ENCODE peak calls at places on chromosomes 1 and 21, in eight cellular contexts. Y, H, C, V, K, T, Q and G are unnamed samples.

GRCh38 chr1:23868848-23869450 is 859 bp upstream of the FUCA1 start:
- DNase-seq in Y (no peak), H (no peak), C (peak; percentile 15), V (no peak), K (no peak), T (no peak), Q (no peak), G (no peak)

GRCh38 chr1:55214903-55215193 is 316 bp downstream of the USP24 start:
- DNase-seq in Y (no peak), H (peak; percentile 19), C (no peak), V (peak; percentile 67), K (peak; percentile 53), T (peak; percentile 50), Q (peak; percentile 30), G (no peak)

GRCh38 chr1:201624741-201625646 is 86.1 kb downstream of the NAV1 start:
- DNase-seq in Y (no peak), H (no peak), C (no peak), V (no peak), K (peak; percentile 98), T (peak; percentile 94), Q (no peak), G (peak; percentile 96)

GRCh38 chr1:150093805-150094204 is 26.2 kb downstream of the VPS45 start:
- DNase-seq in Y (no peak), H (no peak), C (no peak), V (no peak), K (no peak), T (no peak), Q (no peak), G (no peak)

GRCh38 chr1:23466423-23466989 is 17.5 kb downstream of the ASAP3 start:
- DNase-seq in Y (no peak), H (no peak), C (no peak), V (no peak), K (no peak), T (no peak), Q (no peak), G (no peak)

GRCh38 chr1:165659581-165659895 is 28.5 kb downstream of the MGST3 start:
- DNase-seq in Y (no peak), H (no peak), C (no peak), V (no peak), K (no peak), T (no peak), Q (no peak), G (no peak)

GRCh38 chr1:63703661-63704060 is 70.2 kb upstream of the ROR1 start:
- DNase-seq in Y (no peak), H (no peak), C (no peak), V (no peak), K (no peak), T (no peak), Q (no peak), G (no peak)

GRCh38 chr1:46603481-46603857 is 599 bp downstream of the MKNK1 start:
- DNase-seq in Y (no peak), H (no peak), C (no peak), V (no peak), K (no peak), T (no peak), Q (no peak), G (no peak)

GRCh38 chr1:181086926-181087325 is 1.6 kb upstream of the IER5 start:
- DNase-seq in Y (no peak), H (no peak), C (no peak), V (no peak), K (peak; percentile 63), T (peak; percentile 58), Q (no peak), G (no peak)

GRCh38 chr1:113984710-113985109 is 5.4 kb downstream of the OLFML3 start:
- DNase-seq in Y (no peak), H (no peak), C (no peak), V (no peak), K (no peak), T (no peak), Q (no peak), G (no peak)

GRCh38 chr21:26404288-26404687 is 168.8 kb downstream of the CYYR1 start:
- DNase-seq in Y (no peak), H (no peak), C (no peak), V (no peak), K (no peak), T (no peak), Q (no peak), G (no peak)

GRCh38 chr1:118999348-119000071 is 11.4 kb upstream of the TBX15 start:
- DNase-seq in Y (no peak), H (no peak), C (no peak), V (no peak), K (no peak), T (no peak), Q (no peak), G (no peak)

GRCh38 chr1:225762002-225762441 is 15.6 kb upstream of the SRP9 start:
- DNase-seq in Y (no peak), H (no peak), C (no peak), V (peak; percentile 45), K (no peak), T (no peak), Q (no peak), G (no peak)

GRCh38 chr1:243642936-243643335 is 207.1 kb downstream of the AKT3 start:
- DNase-seq in Y (no peak), H (no peak), C (no peak), V (no peak), K (peak; percentile 17), T (peak; percentile 39), Q (no peak), G (peak; percentile 13)

GRCh38 chr1:243646841-243647240 is 203.2 kb downstream of the AKT3 start:
- DNase-seq in Y (no peak), H (no peak), C (no peak), V (no peak), K (no peak), T (no peak), Q (no peak), G (no peak)

DNA sequence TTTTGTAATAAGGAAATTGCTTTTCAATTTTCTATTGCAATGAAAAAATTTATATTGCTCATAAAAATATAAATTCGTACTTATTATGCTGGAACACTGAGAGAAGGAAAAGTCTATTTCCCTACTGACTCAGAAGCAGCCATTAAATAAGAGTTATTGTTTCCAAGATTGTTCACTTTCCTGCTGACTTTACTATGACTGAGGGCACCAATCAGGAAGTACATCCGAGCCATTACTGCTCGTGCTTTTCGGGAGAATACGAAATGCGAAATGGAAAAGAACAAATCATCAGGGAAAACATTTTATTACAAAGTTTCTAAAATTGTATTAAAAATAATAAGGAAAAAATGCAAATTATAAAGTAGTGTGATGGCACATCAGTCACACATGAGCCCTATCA is 204.8 kb downstream of the AKT3 start:
- DNase-seq in Y (no peak), H (no peak), C (no peak), V (no peak), K (no peak), T (no peak), Q (no peak), G (no peak)
- H3K4me3 ChIP-seq in Y (no peak overlapping the region), H (no peak overlapping the region), C (no peak overlapping the region), V (no peak overlapping the region), K (no peak overlapping the region), T (no peak overlapping the region), Q (no peak overlapping the region), G (no peak overlapping the region)

GRCh38 chr1:182301467-182302198 is 90.0 kb downstream of the GLUL start:
- DNase-seq in Y (no peak), H (peak; percentile 48), C (peak; percentile 54), V (no peak), K (peak; percentile 62), T (peak; percentile 78), Q (peak; percentile 55), G (peak; percentile 31)
- TF ChIP-seq CTCF in Y (peak; percentile 13), H (no peak), C (peak; percentile 62), V (no peak), K (no peak), T (no peak), Q (no peak), G (peak; percentile 7)

GRCh38 chr1:221672160-221672762 is 69.6 kb downstream of the DUSP10 start:
- DNase-seq in Y (no peak), H (no peak), C (no peak), V (no peak), K (peak; percentile 87), T (peak; percentile 56), Q (no peak), G (no peak)
- H3K4me3 ChIP-seq in Y (no peak overlapping the region), H (no peak overlapping the region), C (no peak overlapping the region), V (no peak overlapping the region), K (no peak overlapping the region), T (no peak overlapping the region), Q (no peak overlapping the region), G (no peak overlapping the region)

GRCh38 chr1:157073944-157074685 is 25.5 kb downstream of the ETV3L start:
- DNase-seq in Y (peak; percentile 77), H (peak; percentile 71), C (peak; percentile 32), V (peak; percentile 80), K (peak; percentile 75), T (peak; percentile 81), Q (peak; percentile 72), G (peak; percentile 13)
- TF ChIP-seq CTCF in Y (peak; percentile 25), H (peak; percentile 68), C (peak; percentile 55), V (peak; percentile 66), K (peak; percentile 45), T (peak; percentile 71), Q (peak; percentile 80), G (peak; percentile 72)

DNA sequence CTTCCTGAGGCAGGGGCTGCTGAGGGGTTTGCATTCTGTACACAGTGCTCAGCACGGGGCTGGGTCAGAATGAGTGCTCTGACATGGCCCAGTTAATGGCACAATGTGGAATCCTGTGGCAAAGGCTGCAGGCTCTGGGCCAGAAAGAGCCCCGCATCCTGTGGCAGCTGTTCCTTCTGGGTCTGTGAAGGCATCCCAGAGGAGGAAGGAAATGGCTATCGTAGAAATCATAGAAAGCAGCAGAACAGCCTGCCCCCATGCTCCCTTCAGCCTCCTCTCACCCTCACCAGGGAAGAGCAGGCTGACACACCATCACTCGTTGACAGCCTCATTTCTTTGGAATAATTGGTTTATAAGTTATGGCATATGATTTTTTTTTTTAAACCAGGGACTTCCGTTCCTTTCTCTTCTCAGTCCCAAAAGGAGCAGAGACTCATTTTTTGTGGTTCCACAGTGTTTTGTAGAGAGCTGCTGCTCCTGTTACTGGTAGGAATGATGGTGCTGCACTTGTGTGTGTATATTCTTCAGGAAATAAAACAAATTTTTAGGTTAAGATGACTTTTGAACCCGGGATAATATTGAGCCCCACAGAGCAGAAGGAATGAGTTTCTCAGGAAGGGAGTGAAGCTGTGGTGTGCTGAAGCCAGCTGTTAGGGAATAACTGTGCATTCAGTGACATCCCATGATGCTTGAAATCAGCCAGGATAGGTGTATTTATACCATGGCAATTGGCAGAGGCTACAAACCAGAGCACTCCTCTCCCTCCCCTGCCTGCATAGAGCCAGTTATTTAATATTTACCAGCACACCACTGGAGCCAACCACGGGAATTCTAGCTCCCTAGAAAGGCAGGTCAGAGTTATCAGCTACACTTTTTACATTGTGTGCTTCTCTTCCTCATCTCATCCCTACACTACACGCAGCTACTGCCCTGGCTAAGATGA is 32.0 kb downstream of the PLXNA2 start:
- DNase-seq in Y (no peak), H (no peak), C (no peak), V (no peak), K (no peak), T (no peak), Q (no peak), G (no peak)
- H3K4me3 ChIP-seq in Y (no peak overlapping the region), H (no peak overlapping the region), C (no peak overlapping the region), V (no peak overlapping the region), K (no peak overlapping the region), T (no peak overlapping the region), Q (no peak overlapping the region), G (no peak overlapping the region)

GRCh38 chr1:215606564-215607168 is 39.6 kb downstream of the KCTD3 start:
- DNase-seq in Y (no peak), H (no peak), C (no peak), V (no peak), K (peak; percentile 54), T (peak; percentile 48), Q (no peak), G (no peak)
- TF ChIP-seq CTCF in Y (peak; percentile 34), H (peak; percentile 46), C (peak; percentile 54), V (peak; percentile 35), K (no peak), T (peak; percentile 33), Q (peak; percentile 59), G (peak; percentile 24)